ENCODE peak calls at places on chromosomes 1 and 21, in six cellular contexts. K is MG63, I is heart left ventricle, X is HCT116, P is lung, W is hepatocyte. L is an unnamed sample.

GRCh38 chr21:46634966-46635323 is 529 bp upstream of the PRMT2 start:
- DNase-seq in X (peak), I (no peak), W (peak), P (peak), K (peak), L (no peak)

GRCh38 chr1:7046314-7046713 is 261.1 kb downstream of the CAMTA1 start:
- DNase-seq in K (peak), P (no peak), X (no peak), I (no peak), W (peak), L (peak)

GRCh38 chr1:39160703-39161102 is 43.8 kb upstream of the MACF1 start:
- DNase-seq in W (no peak), K (no peak), P (no peak), I (no peak), X (no peak), L (no peak)

GRCh38 chr21:38311091-38311490 is 54.3 kb downstream of the KCNJ15 start:
- DNase-seq in I (no peak), X (no peak), K (no peak), P (no peak), W (no peak), L (no peak)

GRCh38 chr1:211699059-211699458 is 23.6 kb upstream of the NEK2 start:
- DNase-seq in X (no peak), I (no peak), W (no peak), P (no peak), K (no peak), L (no peak)

GRCh38 chr1:234866007-234866866 is 256.3 kb upstream of the IRF2BP2 start:
- DNase-seq in P (no peak), W (peak), K (peak), X (peak), I (no peak), L (peak)

GRCh38 chr1:8089535-8090228 is 63.6 kb upstream of the ERRFI1 start:
- DNase-seq in W (peak), X (no peak), I (no peak), K (no peak), P (no peak), L (no peak)

GRCh38 chr1:234769284-234769998 is 159.5 kb upstream of the IRF2BP2 start:
- DNase-seq in X (no peak), P (no peak), K (no peak), I (no peak), W (no peak), L (no peak)

GRCh38 chr21:37565530-37566223 is 199.1 kb downstream of the DYRK1A start:
- DNase-seq in P (no peak), W (peak), X (no peak), I (no peak), K (peak), L (peak)

GRCh38 chr1:117794073-117794472 is 135.3 kb downstream of the GDAP2 start:
- DNase-seq in P (no peak), I (no peak), X (no peak), K (peak), W (no peak), L (no peak)

GRCh38 chr1:204684551-204685235 is 845 bp downstream of the LRRN2 start:
- DNase-seq in P (no peak), K (peak), X (no peak), I (peak), W (no peak), L (peak)

GRCh38 chr21:38773108-38774061 is 32.3 kb upstream of the ETS2 start:
- DNase-seq in X (peak), I (no peak), K (peak), P (no peak), W (peak), L (peak)

GRCh38 chr1:208951908-208952307 is 631.6 kb upstream of the CAMK1G start:
- DNase-seq in P (no peak), W (peak), K (peak), I (no peak), X (no peak), L (no peak)

GRCh38 chr1:204128964-204129896 is 22.6 kb downstream of the ETNK2 start:
- DNase-seq in P (peak), X (no peak), I (peak), W (peak), K (peak), L (peak)

GRCh38 chr1:20187813-20188454 is 1.6 kb upstream of the PLA2G2C start:
- DNase-seq in K (no peak), I (no peak), W (no peak), P (no peak), X (no peak), L (no peak)

GRCh38 chr1:15081088-15081487 is 72.5 kb upstream of the TMEM51 start:
- DNase-seq in I (peak), K (no peak), W (no peak), X (no peak), P (no peak), L (no peak)

GRCh38 chr1:55035904-55036303 is 3.4 kb upstream of the PCSK9 start:
- DNase-seq in K (no peak), X (peak), P (no peak), I (no peak), W (no peak), L (no peak)

GRCh38 chr1:164644774-164645634 is 86.0 kb downstream of the PBX1 start:
- DNase-seq in I (no peak), W (no peak), X (peak), P (no peak), K (no peak), L (no peak)

GRCh38 chr21:42547001-42547905 is 33.6 kb downstream of the SLC37A1 start:
- DNase-seq in I (peak), K (no peak), W (no peak), P (no peak), X (no peak), L (no peak)

GRCh38 chr1:162376754-162377153 is at the start of gene SPATA46:
- DNase-seq in W (no peak), P (no peak), K (no peak), I (no peak), X (no peak), L (no peak)

GRCh38 chr1:228238461-228238860 is 30.6 kb downstream of the OBSCN start:
- DNase-seq in W (no peak), P (no peak), X (no peak), K (no peak), I (no peak), L (no peak)

GRCh38 chr1:50425376-50426107 is 2.3 kb upstream of the DMRTA2 start:
- DNase-seq in P (no peak), W (no peak), I (no peak), K (no peak), X (no peak), L (no peak)

GRCh38 chr1:89692601-89693503 is 59.9 kb downstream of the LRRC8C start:
- DNase-seq in P (no peak), I (no peak), K (no peak), X (no peak), W (no peak), L (no peak)

GRCh38 chr1:31032266-31032665 is 33.3 kb downstream of the PUM1 start:
- DNase-seq in K (no peak), W (no peak), I (no peak), P (no peak), X (no peak), L (no peak)

GRCh38 chr1:186099362-186100064 is 275.5 kb downstream of the TPR start:
- DNase-seq in P (no peak), I (no peak), W (no peak), X (no peak), K (no peak), L (no peak)

GRCh38 chr1:109181085-109181806 is 32.5 kb upstream of the SARS1 start:
- DNase-seq in K (no peak), P (no peak), W (peak), X (no peak), I (no peak), L (no peak)

GRCh38 chr1:197904126-197904787 is 1.8 kb downstream of the C1orf53 start:
- DNase-seq in I (no peak), K (no peak), W (no peak), X (no peak), P (no peak), L (no peak)

GRCh38 chr1:226457307-226457712 is 49.4 kb upstream of the PARP1 start:
- DNase-seq in K (no peak), W (no peak), X (no peak), P (no peak), I (no peak), L (no peak)

GRCh38 chr1:183477986-183478781 is 5.9 kb downstream of the SMG7 start:
- DNase-seq in W (no peak), K (no peak), X (no peak), P (no peak), I (no peak), L (no peak)

GRCh38 chr1:202207292-202207691 is 13.7 kb downstream of the LGR6 start:
- DNase-seq in P (no peak), W (peak), K (peak), I (no peak), X (no peak), L (no peak)

GRCh38 chr1:18602533-18603211 is 28.0 kb upstream of the PAX7 start:
- DNase-seq in I (no peak), K (no peak), X (no peak), P (no peak), W (no peak), L (no peak)

GRCh38 chr1:93448292-93448982 is 519 bp downstream of the FNBP1L start:
- DNase-seq in P (peak), W (peak), K (peak), X (no peak), I (peak), L (peak)

GRCh38 chr1:204426035-204426436 is 14.4 kb upstream of the PPP1R15B start:
- DNase-seq in P (no peak), I (no peak), K (peak), X (no peak), W (no peak), L (no peak)

GRCh38 chr1:196063952-196064351 is 544.3 kb downstream of the KCNT2 start:
- DNase-seq in P (no peak), I (no peak), K (no peak), X (no peak), W (no peak), L (no peak)

GRCh38 chr1:167618366-167618765 is 11.7 kb upstream of the RCSD1 start:
- DNase-seq in X (no peak), P (no peak), K (no peak), I (no peak), W (no peak), L (no peak)

GRCh38 chr21:38631676-38632075 is 133.4 kb upstream of the ERG start:
- DNase-seq in W (no peak), K (no peak), I (no peak), X (no peak), P (no peak), L (no peak)

GRCh38 chr1:209755926-209756607 is at the start of gene TRAF3IP3:
- DNase-seq in P (peak), I (no peak), W (no peak), X (no peak), K (no peak), L (no peak)

DNA sequence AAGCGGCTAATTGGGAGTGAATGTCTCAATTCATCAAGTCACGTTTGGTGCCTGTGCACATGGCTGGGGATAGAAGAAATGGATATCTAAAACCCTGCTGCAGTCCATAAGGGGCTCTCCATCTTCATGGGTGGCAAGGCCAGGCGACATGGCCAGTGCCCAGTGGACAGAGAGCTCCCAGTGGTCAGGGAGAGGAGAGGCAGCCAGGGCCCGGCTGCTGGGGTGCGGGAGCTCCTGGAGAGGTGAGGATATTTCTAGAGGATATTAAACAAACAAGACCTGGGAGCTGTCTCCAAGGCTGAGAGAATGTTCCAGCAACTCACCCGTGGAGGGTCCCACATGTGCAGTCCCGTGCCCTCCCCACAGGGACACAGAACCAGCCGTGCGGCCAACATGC is 368.8 kb upstream of the C1orf174 start:
- DNase-seq in K (no peak), I (no peak), X (no peak), P (no peak), W (no peak), L (no peak)
- H3K4me3 ChIP-seq in K (no peak), I (no peak), X (no peak), P (no peak), W (no peak), L (no peak)

DNA sequence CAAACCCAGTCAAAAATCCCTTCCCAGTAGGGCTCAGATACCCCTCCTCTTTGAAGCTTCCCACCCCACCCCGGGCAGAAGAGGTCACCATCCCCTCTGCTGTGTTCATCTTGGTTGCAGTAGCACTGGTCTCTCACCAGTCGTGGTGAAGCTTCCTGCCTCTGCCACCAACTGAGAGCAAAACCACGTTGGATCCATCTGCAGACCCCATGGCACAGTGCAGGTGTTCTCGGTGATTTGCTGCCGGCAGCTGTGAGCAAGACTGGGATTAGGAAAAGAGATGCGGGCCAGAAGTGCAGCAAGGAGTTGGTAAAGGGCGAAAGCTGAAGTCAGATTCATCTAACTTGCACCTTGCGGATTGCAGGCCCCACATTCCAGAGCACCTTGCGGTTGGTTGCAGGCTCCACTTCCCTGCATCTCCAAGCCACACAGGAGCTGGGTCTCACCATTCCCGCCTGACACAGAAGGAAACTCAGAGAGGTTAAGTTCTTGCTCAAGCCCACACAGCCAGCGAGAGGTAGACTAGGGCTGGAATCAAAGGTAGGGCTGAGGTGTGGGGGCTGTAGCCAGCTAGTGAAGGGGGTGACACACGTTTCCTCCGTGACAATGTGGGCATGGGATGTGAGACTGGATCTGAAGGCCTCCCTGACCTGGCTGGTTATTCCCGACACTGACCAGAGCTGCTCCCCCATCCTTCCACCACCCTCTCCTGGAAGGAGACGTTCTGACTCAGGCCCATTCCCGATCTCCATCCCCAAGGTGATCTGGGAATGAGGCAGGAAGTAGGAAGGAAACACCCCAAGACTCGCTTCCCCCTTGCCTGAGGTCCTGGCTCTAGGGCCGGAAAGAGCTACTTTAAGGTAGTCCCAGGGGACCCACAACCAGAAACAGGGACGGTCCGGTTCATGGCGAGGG is 3.3 kb upstream of the FAM110D start:
- DNase-seq in X (no peak), K (no peak), I (no peak), P (no peak), W (no peak), L (no peak)
- H3K4me3 ChIP-seq in X (no peak), K (no peak), I (no peak), P (no peak), W (no peak), L (no peak)

GRCh38 chr1:115837386-115837761 is 3.6 kb downstream of the NHLH2 start:
- DNase-seq in P (no peak), X (no peak), I (no peak), W (no peak), K (no peak), L (no peak)

GRCh38 chr1:115839706-115840095 is 1.2 kb downstream of the NHLH2 start:
- DNase-seq in X (no peak), P (no peak), K (no peak), I (no peak), W (no peak), L (no peak)

GRCh38 chr1:115838805-115839705 is 1.9 kb downstream of the NHLH2 start:
- DNase-seq in X (no peak), K (peak), P (no peak), I (peak), W (peak), L (no peak)

GRCh38 chr1:115837762-115838421 is 3.0 kb downstream of the NHLH2 start:
- DNase-seq in I (no peak), X (no peak), P (no peak), K (no peak), W (peak), L (no peak)

DNA sequence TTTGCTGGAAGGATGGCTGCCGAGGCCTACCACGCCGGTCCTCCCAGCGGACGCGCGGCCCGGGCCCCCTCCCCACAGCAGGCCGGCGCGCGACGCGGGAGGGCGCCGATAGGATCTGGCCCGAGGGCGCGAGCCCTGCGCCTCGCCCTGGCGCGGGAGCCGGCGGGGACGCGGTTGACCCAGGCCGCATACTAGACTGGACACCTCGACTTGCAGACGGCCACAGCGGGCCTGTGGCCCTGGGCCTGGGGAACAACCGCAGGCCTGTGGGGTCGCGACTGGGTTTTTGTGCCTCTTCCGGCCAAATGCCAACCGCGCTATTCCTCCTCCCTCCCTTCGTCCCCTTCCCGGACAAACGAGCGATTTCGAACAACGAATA is 2.5 kb downstream of the NHLH2 start:
- DNase-seq in I (no peak), P (no peak), X (no peak), K (no peak), W (no peak), L (no peak)
- H3K4me3 ChIP-seq in I (peak), P (no peak), X (no peak), K (no peak), W (peak), L (no peak)

GRCh38 chr1:66769512-66770229 is 17.4 kb downstream of the DYNLT5 start:
- DNase-seq in K (no peak), P (no peak), I (no peak), W (no peak), X (no peak), L (no peak)
- H3K4me3 ChIP-seq in K (peak), P (no peak), I (no peak), W (no peak), X (no peak), L (no peak)

GRCh38 chr1:170593173-170593572 is 61.2 kb downstream of the GORAB start:
- DNase-seq in I (no peak), P (no peak), K (no peak), W (no peak), X (no peak), L (no peak)
- H3K4me3 ChIP-seq in I (no peak), P (no peak), K (peak), W (no peak), X (no peak), L (no peak)

GRCh38 chr1:224497714-224498573 is 63.3 kb upstream of the WDR26 start:
- DNase-seq in W (peak), K (peak), X (no peak), P (no peak), I (no peak), L (peak)

GRCh38 chr1:224500802-224501201 is 66.2 kb upstream of the WDR26 start:
- DNase-seq in I (no peak), X (no peak), K (no peak), W (no peak), P (no peak), L (no peak)

GRCh38 chr1:224496826-224497225 is 62.2 kb upstream of the WDR26 start:
- DNase-seq in W (no peak), X (no peak), K (no peak), P (no peak), I (no peak), L (no peak)

GRCh38 chr1:224499204-224499603 is 64.6 kb upstream of the WDR26 start:
- DNase-seq in W (no peak), X (no peak), I (no peak), K (no peak), P (no peak), L (no peak)

GRCh38 chr1:224498574-224499170 is 64.1 kb upstream of the WDR26 start:
- DNase-seq in I (no peak), W (peak), P (no peak), K (peak), X (no peak), L (peak)
- H3K4me3 ChIP-seq in I (no peak), W (no peak), P (no peak), K (no peak), X (peak), L (peak)

DNA sequence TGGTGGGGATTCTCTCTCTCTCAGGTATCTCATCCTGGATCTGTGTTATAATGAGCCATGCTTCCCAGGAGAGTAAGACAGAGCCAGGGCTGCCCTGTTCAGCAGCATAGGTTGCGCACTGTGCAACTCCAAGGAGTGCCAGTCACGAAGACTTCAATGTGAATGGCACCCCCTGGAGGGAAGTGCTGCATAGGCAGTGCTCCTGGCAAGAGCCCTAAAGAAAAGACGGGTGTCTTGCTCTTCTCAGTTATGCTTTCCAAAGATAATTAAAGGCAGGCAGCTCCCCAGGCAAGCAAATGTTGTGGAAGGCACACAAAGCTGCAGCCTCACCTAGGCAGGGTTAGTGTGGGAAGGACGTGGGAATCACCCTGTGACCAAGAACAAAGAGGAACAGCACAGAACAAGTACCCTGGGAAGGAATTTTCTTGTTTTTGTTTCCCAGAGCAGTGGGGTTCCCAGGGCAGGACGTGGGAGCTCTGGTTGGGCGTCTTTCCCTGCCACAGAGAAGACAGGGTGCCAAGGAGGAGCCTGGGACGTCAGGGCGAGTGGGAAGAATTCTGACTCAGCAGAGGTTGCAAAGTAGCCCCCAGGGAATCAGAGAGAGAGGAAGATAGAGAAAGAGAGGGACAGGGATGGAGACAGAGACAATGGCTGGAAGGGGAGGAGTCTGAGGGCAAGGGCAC is 120.9 kb downstream of the KCNN3 start:
- DNase-seq in W (no peak), I (no peak), K (peak), P (no peak), X (peak), L (no peak)
- H3K4me3 ChIP-seq in W (no peak), I (no peak), K (no peak), P (no peak), X (no peak), L (no peak)

L was measured in PC-9.